ENCODE peak calls at places on chromosomes 7 and 10, in nine cellular contexts. B is heart left ventricle, P is uterus, I is body of pancreas, U is tibial nerve, M is A549, L is K562, J is spleen, G is IMR-90. T is an unnamed sample.

GRCh38 chr7:68684246-68684850 is 913.9 kb upstream of the AUTS2 start:
- DNase-seq in I (no peak), B (no peak), L (no peak), J (no peak), P (no peak), G (peak; percentile 17), U (no peak), M (peak; percentile 24), T (no peak)

GRCh38 chr10:44946201-44946600 is 13.4 kb upstream of the RASSF4 start:
- DNase-seq in J (peak; percentile 14), U (no peak), L (no peak), M (no peak), B (no peak), G (peak; percentile 63), I (no peak), P (no peak), T (no peak)

GRCh38 chr7:49333180-49333881 is 409.0 kb downstream of the CDC14C start:
- DNase-seq in J (no peak), I (no peak), M (no peak), P (no peak), U (no peak), B (no peak), L (no peak), G (no peak), T (no peak)

GRCh38 chr10:43039629-43040481 is 37.0 kb upstream of the RET start:
- DNase-seq in B (peak; percentile 49), P (peak; percentile 4), J (no peak), I (no peak), G (no peak), L (no peak), U (no peak), M (no peak), T (no peak)

GRCh38 chr7:84113286-84113685 is 81.3 kb downstream of the SEMA3A start:
- DNase-seq in L (no peak), I (no peak), J (no peak), M (no peak), U (no peak), P (no peak), G (no peak), B (no peak), T (no peak)

GRCh38 chr10:9605231-9605630 is 1412.4 kb upstream of the CELF2 start:
- DNase-seq in I (no peak), B (no peak), L (no peak), M (no peak), P (no peak), J (no peak), G (no peak), U (no peak), T (no peak)

GRCh38 chr7:121313793-121314676 is 14.8 kb upstream of the WNT16 start:
- DNase-seq in J (no peak), L (no peak), I (no peak), G (no peak), M (no peak), U (no peak), P (no peak), B (no peak), T (no peak)

GRCh38 chr10:103991393-103992128 is 24.6 kb downstream of the SLK start:
- DNase-seq in L (no peak), P (no peak), I (no peak), J (no peak), G (no peak), U (no peak), M (no peak), B (no peak), T (no peak)

DNA sequence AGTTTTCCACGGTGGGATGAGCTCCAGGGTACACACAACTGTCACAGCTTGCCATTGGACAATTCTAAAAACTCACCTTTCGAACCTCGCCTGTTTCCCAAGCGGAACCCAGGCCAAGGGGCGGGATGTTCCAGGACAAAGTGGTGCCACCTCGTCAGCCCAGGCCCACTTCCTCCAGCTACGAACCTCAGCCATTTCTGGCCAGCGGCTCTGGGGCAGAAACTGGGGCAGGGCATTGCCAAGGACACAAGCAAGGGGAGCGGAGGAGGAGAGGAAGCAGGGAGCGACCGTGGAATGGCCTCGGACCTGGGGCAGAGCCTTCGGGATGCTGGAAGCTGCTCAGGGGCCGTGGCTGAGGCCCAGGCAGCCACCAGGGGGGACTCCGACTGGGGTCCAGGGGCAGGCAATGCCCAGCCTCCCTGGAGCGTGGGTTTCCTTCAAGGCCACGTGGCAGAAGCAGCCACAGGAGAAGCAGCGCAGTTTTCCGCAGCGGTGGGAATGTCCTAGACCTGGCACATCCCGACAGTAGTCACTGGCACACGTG is 44.6 kb upstream of the INSIG1 start:
- DNase-seq in I (peak; percentile 74), P (no peak), L (no peak), J (peak; percentile 71), M (no peak), B (no peak), U (no peak), G (no peak), T (no peak)
- TF ChIP-seq POLR2A in I (peak; percentile 73), P (no peak), L (no peak), J (no peak), M (no peak), B (no peak), U (no peak), G (no peak), T (no peak)

GRCh38 chr7:2639994-2640830 is 8.4 kb downstream of the TTYH3 start:
- DNase-seq in M (no peak), B (peak; percentile 67), L (no peak), I (peak; percentile 62), G (no peak), J (peak; percentile 79), P (peak; percentile 26), U (no peak), T (no peak)

GRCh38 chr7:2643386-2644229 is 11.8 kb downstream of the TTYH3 start:
- DNase-seq in I (no peak), U (no peak), M (no peak), P (peak; percentile 25), G (no peak), B (peak; percentile 55), L (no peak), J (no peak), T (no peak)

GRCh38 chr7:2640858-2641257 is 9.1 kb downstream of the TTYH3 start:
- DNase-seq in M (no peak), G (no peak), U (no peak), J (no peak), L (no peak), I (no peak), P (no peak), B (peak; percentile 62), T (peak; percentile 76)

GRCh38 chr7:2639151-2639993 is 7.6 kb downstream of the TTYH3 start:
- DNase-seq in P (no peak), B (peak; percentile 68), J (peak; percentile 79), L (no peak), U (no peak), G (no peak), M (no peak), I (no peak), T (no peak)

DNA sequence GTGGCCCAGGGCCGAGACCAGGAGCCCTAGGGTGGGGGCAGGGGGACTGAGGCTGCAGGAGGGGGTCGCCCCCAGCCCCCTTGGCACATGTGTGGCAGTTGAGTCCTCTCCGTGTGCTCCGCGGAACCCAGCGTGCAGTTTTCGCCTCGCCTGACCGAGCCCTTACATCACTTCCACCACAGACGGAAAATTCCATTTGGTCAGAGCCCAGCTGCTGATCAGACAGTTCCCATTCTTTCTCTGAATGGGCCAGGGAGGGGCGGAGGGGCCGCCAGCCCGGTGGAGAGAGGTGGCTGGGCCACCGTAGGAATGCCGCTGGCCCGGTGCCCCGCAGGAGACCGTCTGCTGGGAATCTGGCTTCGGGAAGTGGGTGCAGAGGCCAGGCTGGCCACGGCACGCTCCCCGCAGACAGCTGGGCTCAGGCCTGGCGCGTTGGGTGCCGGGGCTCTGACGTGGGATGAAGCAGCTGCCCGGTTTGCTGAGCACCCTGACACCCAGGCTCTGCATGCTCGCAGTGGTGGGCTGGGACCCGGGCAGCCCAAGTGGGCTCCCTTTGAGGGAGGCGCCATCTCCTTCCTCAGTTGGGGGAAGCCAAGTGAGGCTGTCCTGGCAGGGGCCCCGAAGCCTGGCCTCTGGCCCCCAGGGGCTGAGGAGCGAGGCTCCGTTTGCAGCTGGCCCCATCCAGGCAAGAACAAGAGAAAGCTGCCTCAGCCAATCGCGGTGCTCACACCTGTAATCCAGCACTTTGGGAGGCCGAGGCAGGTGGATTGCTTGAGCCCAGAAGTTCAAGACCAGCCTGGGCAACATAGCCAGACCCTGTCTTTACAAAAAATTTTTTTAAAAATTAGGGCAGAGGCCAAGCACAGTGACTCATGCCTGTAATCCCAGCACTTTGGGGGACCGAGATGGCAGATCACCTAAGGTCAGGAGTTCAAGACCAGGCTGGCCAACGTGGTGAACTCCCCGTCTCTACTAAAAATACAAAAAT is 9.9 kb downstream of the TTYH3 start:
- DNase-seq in P (peak; percentile 87), B (peak; percentile 95), J (peak; percentile 90), I (peak; percentile 88), G (peak; percentile 97), U (peak; percentile 71), M (no peak), L (no peak), T (peak; percentile 91)
- TF ChIP-seq POLR2A in P (peak; percentile 16), B (no peak), J (no peak), I (no peak), G (peak; percentile 51), U (peak; percentile 20), M (no peak), L (no peak), T (peak; percentile 30)

DNA sequence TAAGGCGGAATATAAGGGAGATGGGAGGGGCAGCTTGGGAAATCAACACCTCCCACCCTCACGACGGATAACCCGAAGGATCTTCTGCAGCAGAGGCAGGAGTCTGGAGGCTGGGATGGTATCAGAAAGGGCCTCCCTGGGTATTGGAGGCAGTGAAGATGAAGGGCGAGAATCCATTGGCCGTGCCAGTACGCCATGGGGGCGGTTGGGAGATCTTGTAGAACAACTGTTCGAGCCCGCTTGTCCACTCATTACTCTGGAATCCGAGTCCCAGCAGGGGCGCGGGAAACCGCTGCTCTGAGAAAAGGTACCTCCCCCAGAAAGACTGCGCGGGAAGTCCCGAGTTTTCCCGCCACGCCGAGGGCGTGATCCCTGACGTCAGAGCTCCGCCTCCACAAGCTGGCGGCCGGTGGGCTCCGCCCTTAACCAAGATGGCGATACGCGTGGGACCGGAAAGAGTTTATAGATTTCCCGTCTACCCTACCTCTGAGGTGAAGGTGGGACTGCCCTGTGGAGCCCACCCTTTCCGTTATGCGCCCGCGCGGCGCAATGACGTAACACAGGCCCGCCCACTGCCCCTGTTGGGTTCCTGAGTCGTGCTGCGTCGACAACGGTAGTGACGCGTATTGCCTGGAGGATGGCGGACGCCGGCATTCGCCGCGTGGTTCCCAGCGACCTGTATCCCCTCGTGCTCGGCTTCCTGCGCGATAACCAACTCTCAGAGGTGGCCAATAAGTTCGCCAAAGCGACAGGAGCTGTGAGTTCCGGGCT is at the start of gene NOLC1:
- DNase-seq in B (peak; percentile 99), L (peak; percentile 85), U (peak; percentile 98), M (peak; percentile 99), G (peak; percentile 99), P (peak; percentile 99), J (peak; percentile 100), I (peak; percentile 97), T (peak; percentile 78)
- TF ChIP-seq POLR2A in B (no peak), L (peak; percentile 94), U (peak; percentile 56), M (peak; percentile 94), G (peak; percentile 96), P (peak; percentile 72), J (no peak), I (peak; percentile 91), T (peak; percentile 95)

GRCh38 chr7:129955993-129956543 is 3.3 kb upstream of the UBE2H start:
- DNase-seq in B (no peak), J (no peak), P (no peak), L (no peak), U (no peak), G (no peak), M (no peak), I (no peak), T (no peak)

GRCh38 chr7:129950191-129950940 is 2.4 kb downstream of the UBE2H start:
- DNase-seq in P (peak; percentile 49), B (no peak), I (no peak), G (no peak), U (no peak), L (peak; percentile 9), M (no peak), J (no peak), T (no peak)

GRCh38 chr7:129952164-129952652 is 552 bp downstream of the UBE2H start:
- DNase-seq in B (peak; percentile 75), P (peak; percentile 36), U (no peak), G (no peak), J (no peak), L (no peak), M (peak; percentile 51), I (peak; percentile 66), T (no peak)

GRCh38 chr7:129951076-129952011 is 1.4 kb downstream of the UBE2H start:
- DNase-seq in B (no peak), M (no peak), L (peak; percentile 42), U (no peak), P (peak; percentile 41), J (no peak), I (peak; percentile 32), G (no peak), T (no peak)

DNA sequence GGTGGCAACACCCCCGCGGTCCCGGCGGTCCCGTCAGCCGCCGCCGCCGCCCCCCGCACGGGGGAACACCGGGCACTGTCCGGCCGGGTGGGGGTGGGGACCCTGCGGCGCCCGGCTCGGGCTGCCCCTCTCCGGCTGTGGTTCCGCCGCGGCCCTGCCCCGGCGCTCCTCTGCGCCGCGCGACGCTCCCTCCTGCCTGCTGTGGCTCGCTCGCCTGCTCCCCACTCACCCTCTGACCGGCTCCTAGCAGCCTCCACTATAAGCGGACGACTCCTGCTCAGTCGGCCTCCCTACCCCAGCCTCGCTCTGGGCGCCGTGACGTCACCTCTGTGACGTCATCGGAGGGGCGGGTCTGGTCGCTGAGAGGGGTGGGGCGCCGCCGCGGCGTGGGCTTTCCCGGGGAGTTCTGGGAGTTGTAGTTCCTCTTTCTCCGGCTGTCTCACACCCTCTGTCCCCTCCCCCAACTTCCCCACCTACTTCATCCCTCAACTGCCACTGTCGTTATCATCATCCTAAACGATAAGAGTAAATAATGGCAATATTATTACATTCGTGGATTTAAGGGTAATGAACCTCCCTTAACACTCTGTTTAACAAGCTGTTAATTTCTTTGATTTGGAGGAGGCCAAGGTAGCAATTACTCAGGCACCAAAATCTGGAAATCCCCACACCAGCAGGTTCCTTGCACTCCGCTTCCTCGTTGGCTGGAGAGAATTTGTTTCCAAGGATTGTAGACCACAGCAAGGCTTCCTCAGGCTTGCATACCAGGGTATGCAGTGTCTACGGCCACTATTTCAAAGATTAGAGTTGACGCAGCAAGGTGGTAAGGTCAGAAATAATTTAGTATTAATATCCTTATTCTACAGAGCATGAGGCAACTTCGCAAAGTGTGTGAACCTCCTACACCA is at the start of gene UBE2H:
- DNase-seq in P (peak; percentile 90), G (peak; percentile 90), M (peak; percentile 92), U (peak; percentile 91), B (peak; percentile 97), I (peak; percentile 91), J (peak; percentile 97), L (peak; percentile 99), T (peak; percentile 87)
- TF ChIP-seq POLR2A in P (peak; percentile 99), G (peak; percentile 85), M (peak; percentile 81), U (peak; percentile 99), B (peak; percentile 99), I (peak; percentile 85), J (peak; percentile 63), L (peak; percentile 73), T (peak; percentile 95)

T was measured in H54.